ENCODE peak calls at places on chromosomes 6 and 20, in five cellular contexts. Q is stomach, U is esophagus muscularis mucosa, W is SK-N-SH, F is transverse colon. E is an unnamed sample. For H3K36me3, the result is how much of the 10 kb centered on the place peaks cover.

GRCh38 chr6:49325901-49326300 is 137.2 kb downstream of the MMUT start:
- DNase-seq in F (no peak), W (no peak), U (no peak), Q (no peak), E (no peak)

GRCh38 chr20:6421321-6422030 is 298.6 kb upstream of the FERMT1 start:
- DNase-seq in W (no peak), F (no peak), Q (no peak), U (no peak), E (no peak)

GRCh38 chr6:34484391-34484790 is 18.5 kb downstream of the PACSIN1 start:
- DNase-seq in F (no peak), W (no peak), Q (no peak), U (no peak), E (no peak)

GRCh38 chr20:42125426-42125825 is 507.2 kb upstream of the CHD6 start:
- DNase-seq in Q (no peak), F (no peak), W (no peak), U (no peak), E (no peak)

GRCh38 chr6:77511860-77512259 is 48.6 kb upstream of the HTR1B start:
- DNase-seq in Q (no peak), W (no peak), F (no peak), U (no peak), E (no peak)

GRCh38 chr6:30678964-30679726 is 6.3 kb upstream of the DHX16 start:
- DNase-seq in W (peak), Q (peak), U (peak), F (peak), E (peak)

GRCh38 chr6:31822038-31822821 is 5.3 kb upstream of the HSPA1B start:
- DNase-seq in F (peak), W (peak), Q (peak), U (peak), E (peak)

GRCh38 chr20:62356948-62357667 is 10.0 kb downstream of the LAMA5 start:
- DNase-seq in Q (no peak), W (peak), U (no peak), F (no peak), E (no peak)

GRCh38 chr6:140538926-140539325 is 1164.5 kb upstream of the CITED2 start:
- DNase-seq in Q (no peak), U (no peak), F (no peak), W (no peak), E (no peak)

GRCh38 chr6:44667226-44667625 is 279.7 kb downstream of the CDC5L start:
- DNase-seq in W (no peak), F (no peak), U (no peak), Q (no peak), E (no peak)

GRCh38 chr6:75130784-75131183 is 75.1 kb downstream of the COL12A1 start:
- DNase-seq in F (no peak), Q (no peak), U (no peak), W (no peak), E (no peak)

GRCh38 chr20:25453035-25453810 is 45.8 kb downstream of the GINS1 start:
- DNase-seq in F (no peak), U (no peak), W (peak), Q (peak), E (no peak)

GRCh38 chr20:483791-484644 is 21.7 kb upstream of the TBC1D20 start:
- DNase-seq in U (no peak), Q (no peak), W (no peak), F (no peak), E (no peak)

GRCh38 chr20:38178581-38178980 is 13.5 kb upstream of the TGM2 start:
- DNase-seq in W (no peak), Q (no peak), F (no peak), U (no peak), E (no peak)

GRCh38 chr20:33075281-33075680 is 4.2 kb upstream of the BPIFB4 start:
- DNase-seq in F (no peak), W (no peak), Q (no peak), U (no peak), E (no peak)

GRCh38 chr6:1426416-1426815 is 37.0 kb downstream of the FOXF2 start:
- DNase-seq in U (no peak), F (no peak), Q (no peak), W (no peak), E (no peak)

GRCh38 chr6:2890981-2891767 is 11.9 kb downstream of the SERPINB9 start:
- DNase-seq in Q (no peak), W (no peak), F (peak), U (peak), E (no peak)
- H3K36me3 ChIP-seq in Q (half or more), W (under half), F (under half), U (half or more), E (half or more)

DNA sequence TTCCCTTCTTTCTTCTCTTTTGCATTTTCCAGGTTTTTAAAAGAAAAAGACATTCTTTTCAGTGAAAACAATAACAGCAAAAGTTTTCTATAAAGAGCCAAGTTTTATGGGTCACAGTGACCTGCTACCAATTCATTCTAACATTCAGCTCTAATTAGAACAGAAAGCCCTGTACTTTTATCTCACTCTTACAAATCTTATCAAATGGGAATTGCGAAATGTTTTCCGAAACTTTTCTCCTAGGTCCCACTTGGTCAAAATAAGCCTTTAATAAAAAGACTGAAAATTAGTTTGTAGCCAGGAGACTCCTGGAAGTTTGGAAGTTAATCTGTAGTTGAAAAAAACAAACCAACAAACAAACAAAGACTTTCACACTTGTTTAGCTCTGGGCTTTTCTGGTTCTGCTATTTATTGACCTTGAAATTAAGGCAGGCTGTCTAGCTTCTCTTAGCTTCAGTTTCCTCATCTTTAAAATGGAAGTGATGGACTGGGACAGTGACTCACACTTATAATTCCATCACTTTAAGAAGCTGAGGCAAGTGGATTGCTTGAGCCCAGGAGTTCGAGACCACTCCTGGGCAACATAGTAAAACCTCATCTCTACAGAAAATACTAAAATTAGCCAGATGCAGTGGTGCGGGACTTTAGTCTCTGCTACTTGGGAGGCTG is 613.5 kb upstream of the CDH4 start:
- DNase-seq in F (no peak), U (no peak), W (no peak), Q (no peak), E (no peak)
- TF ChIP-seq EP300 in F (no peak), U (no peak), W (no peak), Q (no peak), E (no peak)

GRCh38 chr20:48648482-48649051 is 179.2 kb downstream of the PREX1 start:
- DNase-seq in F (peak), Q (no peak), U (no peak), W (no peak), E (no peak)
- H3K36me3 ChIP-seq in F (under half), Q (half or more), U (half or more), W (under half), E (half or more)

DNA sequence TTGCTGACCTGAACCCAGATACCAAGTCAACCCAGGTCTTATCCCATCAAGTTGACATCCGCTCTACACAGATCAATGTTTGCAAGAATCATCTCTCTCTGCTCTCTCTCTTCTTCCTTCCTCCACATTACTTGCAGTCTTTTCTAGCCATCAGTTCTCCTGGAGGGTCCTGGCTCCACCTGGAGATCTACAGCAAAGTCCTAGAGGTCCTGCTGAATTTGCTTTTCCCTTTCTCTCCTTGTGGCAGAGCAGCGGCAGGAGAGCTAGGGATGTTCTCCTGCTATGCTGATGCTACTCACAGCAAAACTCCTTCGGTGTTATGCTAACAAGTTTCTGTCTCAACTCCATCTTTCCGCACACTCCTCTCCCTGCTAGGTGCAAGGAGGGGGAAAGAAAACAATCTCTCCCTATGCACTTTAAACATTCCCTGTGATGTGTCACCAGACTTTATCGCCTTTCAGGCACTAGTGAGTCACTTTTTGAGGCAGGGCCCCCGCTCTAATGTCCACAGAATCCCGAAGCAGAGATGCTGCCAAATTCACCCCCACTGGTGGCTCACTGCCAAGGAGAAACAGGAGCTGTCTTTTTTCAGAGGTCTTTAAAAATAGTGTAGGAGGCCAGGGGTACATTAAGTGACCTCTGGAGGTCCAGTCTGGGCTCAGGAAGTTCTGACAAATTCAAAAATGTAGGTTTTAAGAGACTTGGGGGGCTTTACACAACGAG is 62.6 kb downstream of the FAM50B start:
- DNase-seq in Q (peak), U (no peak), F (no peak), W (peak), E (no peak)
- TF ChIP-seq EP300 in Q (no peak), U (no peak), F (no peak), W (peak), E (peak)

DNA sequence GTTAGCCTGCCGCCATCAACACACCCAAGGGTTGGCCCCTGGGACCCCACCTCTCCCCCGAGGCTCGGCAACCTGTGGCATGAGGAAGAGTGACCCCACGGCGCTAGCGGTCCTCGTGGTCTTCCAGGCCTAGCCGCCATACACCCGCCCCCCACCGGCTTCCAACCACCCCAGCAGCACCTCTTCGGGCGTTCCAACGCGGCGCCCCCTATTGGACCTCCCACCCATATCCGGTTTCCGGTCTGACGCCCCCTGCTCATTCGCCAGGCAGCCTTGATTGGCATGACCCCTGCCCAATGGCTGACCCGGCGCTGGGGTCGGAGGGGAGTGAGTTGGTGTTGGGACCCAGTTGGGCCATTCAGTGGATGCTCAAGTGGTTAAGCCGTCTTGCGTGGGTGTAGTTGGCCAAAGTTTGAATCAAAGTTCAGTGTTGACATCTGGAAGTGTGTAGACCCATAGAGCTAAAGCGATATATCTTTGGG is at the start of gene GNAS-AS1:
- DNase-seq in U (no peak), W (peak), F (peak), Q (peak), E (peak)
- H3K36me3 ChIP-seq in U (under half), W (under half), F (under half), Q (under half), E (under half)

GRCh38 chr6:40438556-40438955 is 148.6 kb downstream of the LRFN2 start:
- DNase-seq in W (no peak), Q (no peak), F (no peak), U (no peak), E (no peak)

GRCh38 chr6:40442591-40442990 is 144.6 kb downstream of the LRFN2 start:
- DNase-seq in W (peak), F (no peak), Q (no peak), U (no peak), E (no peak)

GRCh38 chr6:40439401-40439800 is 147.8 kb downstream of the LRFN2 start:
- DNase-seq in W (no peak), Q (no peak), U (no peak), F (no peak), E (no peak)

GRCh38 chr6:40441132-40441531 is 146.0 kb downstream of the LRFN2 start:
- DNase-seq in U (no peak), F (no peak), Q (no peak), W (no peak), E (no peak)

GRCh38 chr6:40440083-40440482 is 147.1 kb downstream of the LRFN2 start:
- DNase-seq in W (no peak), U (no peak), F (no peak), Q (no peak), E (no peak)
- TF ChIP-seq EP300 in W (no peak), U (no peak), F (no peak), Q (no peak), E (no peak)

GRCh38 chr6:160201056-160201455 is 57.6 kb downstream of the SLC22A2 start:
- DNase-seq in F (no peak), Q (no peak), W (no peak), U (no peak), E (no peak)

GRCh38 chr6:160202411-160202810 is 56.2 kb downstream of the SLC22A2 start:
- DNase-seq in W (no peak), U (no peak), F (no peak), Q (no peak), E (no peak)

GRCh38 chr6:160197662-160198061 is 61.0 kb downstream of the SLC22A2 start:
- DNase-seq in F (no peak), Q (no peak), U (no peak), W (no peak), E (no peak)

GRCh38 chr6:160194808-160195207 is 63.8 kb downstream of the SLC22A2 start:
- DNase-seq in F (no peak), U (no peak), W (no peak), Q (no peak), E (no peak)

GRCh38 chr6:160198577-160199211 is 59.9 kb downstream of the SLC22A2 start:
- DNase-seq in F (peak), U (no peak), W (no peak), Q (no peak), E (no peak)
- H3K36me3 ChIP-seq in F (under half), U (under half), W (under half), Q (under half), E (under half)

DNA sequence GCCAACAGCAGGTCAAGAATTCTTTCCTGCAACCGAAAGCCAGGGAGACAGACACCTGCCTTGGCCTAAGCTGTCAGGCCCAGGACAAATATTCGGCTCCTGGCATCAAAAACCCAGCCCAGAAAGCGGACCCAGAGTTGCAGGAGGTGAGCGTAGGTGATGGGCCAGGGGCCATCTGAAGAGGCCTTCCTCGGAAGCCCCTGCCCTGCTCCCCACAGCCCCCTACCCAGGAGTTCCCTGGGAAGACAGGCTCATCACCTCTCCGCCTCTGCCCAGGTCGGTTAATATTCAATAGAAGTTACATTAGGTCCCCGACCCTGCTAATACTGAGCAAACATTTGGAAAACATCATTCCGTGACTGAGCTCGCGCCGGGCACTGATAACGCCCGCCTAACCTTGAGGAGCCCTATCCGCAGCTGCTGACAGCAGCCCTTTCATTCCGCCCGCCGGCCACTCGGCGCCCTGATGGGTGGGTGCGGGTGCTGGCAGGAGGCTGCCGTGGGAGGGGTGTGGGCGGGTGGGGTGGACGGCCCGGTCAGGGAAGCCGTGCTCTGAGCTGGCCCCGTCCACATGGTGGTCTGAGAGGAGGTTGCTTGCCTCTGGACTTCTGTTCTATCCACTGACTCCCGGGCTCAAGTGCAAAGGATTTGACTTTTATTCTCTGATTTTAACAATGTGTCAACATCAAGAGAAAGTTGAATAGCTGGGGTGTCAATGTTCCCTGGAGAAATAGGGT is 55.7 kb downstream of the HNF4A start:
- DNase-seq in Q (peak), W (no peak), U (no peak), F (peak), E (no peak)
- TF ChIP-seq EP300 in Q (no peak), W (no peak), U (no peak), F (no peak), E (no peak)

GRCh38 chr6:7219310-7219709 is 93.7 kb downstream of the SSR1 start:
- DNase-seq in Q (peak), W (no peak), U (no peak), F (peak), E (no peak)
- H3K36me3 ChIP-seq in Q (under half), W (under half), U (half or more), F (under half), E (under half)

E was measured in tibial nerve.